ENCODE peak calls at places on chromosomes 4 and X, in six cellular contexts. I is WTC11, E is K562, J is HCT116, V is GM12878, W is H1. X is an unnamed sample.

GRCh38 chr4:54607067-54607466 is 50.7 kb upstream of the KIT start:
- DNase-seq in J (no peak), W (no peak), I (no peak), V (no peak), E (no peak), X (no peak)

GRCh38 chrX:38841766-38842165 is 40.5 kb downstream of the MID1IP1 start:
- DNase-seq in J (no peak), I (no peak), W (no peak), V (no peak), E (peak; percentile 25), X (no peak)

GRCh38 chr4:158652920-158653319 is 18.8 kb downstream of the C4orf46 start:
- DNase-seq in I (no peak), E (no peak), V (no peak), W (no peak), J (no peak), X (no peak)

GRCh38 chrX:13689519-13690211 is 737 bp downstream of the RAB9A start:
- DNase-seq in V (no peak), J (no peak), E (no peak), I (no peak), W (no peak), X (no peak)

GRCh38 chr4:176377705-176378302 is 58.0 kb downstream of the SPCS3 start:
- DNase-seq in I (no peak), W (no peak), J (peak; percentile 27), E (no peak), V (no peak), X (no peak)

GRCh38 chr4:184343400-184344177 is 125.9 kb upstream of the ENPP6 start:
- DNase-seq in I (peak; percentile 64), J (peak; percentile 6), V (peak; percentile 69), W (peak; percentile 69), E (peak; percentile 31), X (peak; percentile 72)

GRCh38 chrX:106874075-106874474 is 29.1 kb downstream of the RIPPLY1 start:
- DNase-seq in I (no peak), V (no peak), W (no peak), E (peak; percentile 6), J (no peak), X (peak; percentile 4)

GRCh38 chrX:107454302-107454701 is 4.8 kb downstream of the FRMPD3 start:
- DNase-seq in J (peak; percentile 55), E (no peak), W (no peak), I (no peak), V (no peak), X (no peak)

GRCh38 chr4:187128971-187129370 is 405.3 kb upstream of the FAT1 start:
- DNase-seq in E (no peak), V (no peak), W (no peak), I (no peak), J (no peak), X (no peak)

GRCh38 chr4:163343604-163344146 is at the start of gene NPY5R:
- DNase-seq in I (peak; percentile 39), W (peak; percentile 69), E (no peak), V (no peak), J (no peak), X (no peak)

GRCh38 chrX:38086451-38087215 is 80.3 kb downstream of the SYTL5 start:
- DNase-seq in J (no peak), I (no peak), W (no peak), E (no peak), V (no peak), X (no peak)

GRCh38 chrX:139776614-139777013 is 68.6 kb upstream of the MCF2 start:
- DNase-seq in I (no peak), W (no peak), V (no peak), E (no peak), J (no peak), X (no peak)

GRCh38 chr4:174358823-174359222 is 75.1 kb downstream of the CEP44 start:
- DNase-seq in W (no peak), I (no peak), J (peak; percentile 4), E (no peak), V (peak; percentile 40), X (no peak)

GRCh38 chrX:19883878-19884277 is 3.5 kb downstream of the SH3KBP1 start:
- DNase-seq in V (peak; percentile 78), W (no peak), E (no peak), J (peak; percentile 43), I (no peak), X (no peak)

GRCh38 chr4:185716008-185716976 is 95.7 kb downstream of the SORBS2 start:
- DNase-seq in I (no peak), V (no peak), J (no peak), E (no peak), W (no peak), X (no peak)

GRCh38 chr4:125639182-125639621 is 324.4 kb downstream of the FAT4 start:
- DNase-seq in J (no peak), I (peak; percentile 68), V (no peak), W (peak; percentile 74), E (no peak), X (no peak)

GRCh38 chrX:42128587-42128986 is 205.2 kb upstream of the CASK start:
- DNase-seq in I (no peak), J (no peak), V (no peak), E (no peak), W (no peak), X (no peak)

GRCh38 chrX:47809065-47809788 is 27.5 kb upstream of the ZNF81 start:
- DNase-seq in I (no peak), J (no peak), W (no peak), E (no peak), V (no peak), X (no peak)

GRCh38 chr4:2714071-2714770 is 41.9 kb downstream of the TNIP2 start:
- DNase-seq in E (no peak), W (no peak), J (no peak), I (no peak), V (no peak), X (no peak)

GRCh38 chr4:180665994-180666818 is 1577.0 kb upstream of the TENM3 start:
- DNase-seq in W (no peak), V (no peak), J (peak; percentile 76), E (peak; percentile 26), I (peak; percentile 28), X (peak; percentile 47)

GRCh38 chr4:117821834-117822233 is 212.5 kb upstream of the NDST3 start:
- DNase-seq in E (no peak), V (no peak), J (no peak), I (no peak), W (no peak), X (no peak)

GRCh38 chrX:39859991-39860861 is 237.5 kb downstream of the BCOR start:
- DNase-seq in W (no peak), V (peak; percentile 89), E (peak; percentile 43), J (peak; percentile 27), I (peak; percentile 31), X (no peak)

GRCh38 chr4:188268081-188268908 is 129.1 kb downstream of the TRIML1 start:
- DNase-seq in J (no peak), V (no peak), E (no peak), W (no peak), I (no peak), X (no peak)
- TF ChIP-seq ATF3 in J (no peak), V (no peak), E (no peak), W (no peak), I (no peak), X (no peak)

GRCh38 chr4:152935138-152935537 is 985 bp upstream of the FHDC1 start:
- DNase-seq in J (peak; percentile 16), I (peak; percentile 63), E (peak; percentile 68), V (no peak), W (no peak), X (no peak)

GRCh38 chr4:152935661-152936445 is at the start of gene FHDC1:
- DNase-seq in W (peak; percentile 89), E (peak; percentile 86), I (peak; percentile 86), J (peak; percentile 29), V (no peak), X (no peak)

GRCh38 chr4:152937280-152937534 is 1.1 kb downstream of the FHDC1 start:
- DNase-seq in I (no peak), V (no peak), E (no peak), W (no peak), J (no peak), X (no peak)

GRCh38 chr4:152937535-152938236 is 1.6 kb downstream of the FHDC1 start:
- DNase-seq in I (peak; percentile 37), V (no peak), J (no peak), W (peak; percentile 63), E (peak; percentile 87), X (no peak)

GRCh38 chr4:152936446-152937279 is 540 bp downstream of the FHDC1 start:
- DNase-seq in W (peak; percentile 78), E (peak; percentile 44), I (peak; percentile 82), J (no peak), V (no peak), X (no peak)
- TF ChIP-seq ATF3 in W (no peak), E (no peak), I (no peak), J (no peak), V (no peak), X (no peak)

DNA sequence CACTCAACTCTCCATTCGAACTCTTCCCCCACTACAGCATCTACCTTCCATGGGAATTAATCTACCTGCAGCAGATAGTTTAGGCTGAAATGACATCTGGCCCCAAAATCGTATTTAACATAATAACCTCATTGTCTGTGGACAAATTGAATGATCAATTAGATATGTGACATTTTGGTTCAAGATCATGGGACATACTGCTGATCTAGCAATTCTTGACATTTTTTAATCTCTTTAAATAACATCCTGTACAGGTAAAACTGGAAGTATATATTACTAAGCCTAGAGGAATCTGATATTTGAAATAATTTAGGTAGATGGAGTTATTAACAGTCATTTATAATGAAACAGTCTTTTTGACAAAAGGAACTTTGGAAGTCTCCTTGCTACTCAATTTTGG is 702.5 kb downstream of the NLGN4X start:
- DNase-seq in I (no peak), W (no peak), E (no peak), V (no peak), J (no peak), X (no peak)
- TF ChIP-seq ATF3 in I (no peak), W (no peak), E (no peak), V (no peak), J (no peak), X (no peak)

GRCh38 chr4:37389369-37389765 is 144.8 kb downstream of the NWD2 start:
- DNase-seq in E (no peak), J (no peak), V (no peak), W (no peak), I (no peak), X (no peak)

GRCh38 chr4:37388672-37389368 is 144.3 kb downstream of the NWD2 start:
- DNase-seq in V (no peak), E (no peak), J (no peak), I (peak; percentile 26), W (no peak), X (no peak)

GRCh38 chr4:37385424-37385823 is 140.9 kb downstream of the NWD2 start:
- DNase-seq in J (no peak), E (no peak), I (no peak), W (no peak), V (no peak), X (no peak)

GRCh38 chr4:37381040-37381668 is 136.6 kb downstream of the NWD2 start:
- DNase-seq in W (no peak), E (no peak), V (no peak), J (no peak), I (peak; percentile 14), X (no peak)

DNA sequence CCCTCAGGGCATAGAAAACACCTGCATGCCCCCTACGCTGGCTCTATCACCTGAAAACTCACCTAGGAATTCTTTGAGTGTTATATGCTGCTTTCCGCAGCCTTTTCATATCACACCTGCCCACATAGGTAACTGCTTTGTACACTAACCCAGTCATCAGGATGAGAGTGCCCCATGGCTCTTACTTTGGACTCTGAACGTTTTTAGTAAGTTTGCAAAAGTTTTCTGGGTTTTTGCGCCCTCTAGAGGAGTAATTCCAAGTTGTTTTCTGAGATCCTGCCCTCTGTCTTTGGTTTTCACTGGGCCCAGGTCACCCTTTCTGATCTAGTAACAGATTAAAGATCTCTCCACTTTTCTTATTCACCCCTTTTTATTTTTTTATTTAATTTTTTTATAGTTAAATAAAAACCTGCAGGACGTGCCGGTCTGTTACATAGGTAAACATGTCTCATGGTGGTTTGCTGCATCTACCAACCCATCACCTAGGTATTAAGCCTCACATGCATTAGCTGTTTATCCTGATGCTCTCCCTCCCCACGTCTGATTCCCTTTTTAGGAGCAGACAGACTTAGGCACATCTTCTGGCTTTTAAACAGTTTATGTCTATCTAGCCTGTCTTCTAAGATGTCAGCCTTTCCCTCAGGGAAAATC is 139.2 kb downstream of the NWD2 start:
- DNase-seq in W (peak; percentile 52), J (peak; percentile 36), E (peak; percentile 43), I (no peak), V (no peak), X (peak; percentile 30)
- TF ChIP-seq ATF3 in W (no peak), J (no peak), E (no peak), I (no peak), V (no peak), X (no peak)

X was measured in HepG2.